ENCODE peak calls at places on chromosomes 11 and 22, in five cellular contexts. T is HCT116, U is H1, Y is K562, K is GM12878. O is an unnamed sample.

GRCh38 chr22:26949193-26949592 is 291.8 kb downstream of the MIAT start:
- DNase-seq in U (no peak), K (no peak), T (no peak), Y (peak; percentile 8), O (peak; percentile 10)

GRCh38 chr11:78594814-78595213 is 20.1 kb upstream of the NARS2 start:
- DNase-seq in T (no peak), Y (no peak), U (no peak), K (no peak), O (no peak)

GRCh38 chr11:35347921-35348331 is 71.4 kb downstream of the SLC1A2 start:
- DNase-seq in T (no peak), K (no peak), U (no peak), Y (no peak), O (no peak)

GRCh38 chr11:2930705-2931415 is 1.6 kb upstream of the PHLDA2 start:
- DNase-seq in K (peak; percentile 16), U (peak; percentile 83), T (peak; percentile 86), Y (peak; percentile 77), O (peak; percentile 86)

GRCh38 chr22:20803696-20804324 is 29.9 kb downstream of the SERPIND1 start:
- DNase-seq in U (peak; percentile 29), Y (peak; percentile 83), T (peak; percentile 3), K (no peak), O (peak; percentile 55)

GRCh38 chr11:47961383-47961782 is 19.0 kb upstream of the PTPRJ start:
- DNase-seq in U (no peak), Y (no peak), T (peak; percentile 43), K (no peak), O (no peak)

GRCh38 chr22:25553131-25553530 is 11.3 kb upstream of the GRK3 start:
- DNase-seq in K (no peak), Y (no peak), T (no peak), U (no peak), O (no peak)

GRCh38 chr11:35122308-35122707 is 16.7 kb upstream of the CD44 start:
- DNase-seq in Y (no peak), U (no peak), K (no peak), T (no peak), O (no peak)

GRCh38 chr11:120832609-120833221 is 191.2 kb upstream of the TBCEL start:
- DNase-seq in T (no peak), Y (no peak), U (no peak), K (no peak), O (no peak)

DNA sequence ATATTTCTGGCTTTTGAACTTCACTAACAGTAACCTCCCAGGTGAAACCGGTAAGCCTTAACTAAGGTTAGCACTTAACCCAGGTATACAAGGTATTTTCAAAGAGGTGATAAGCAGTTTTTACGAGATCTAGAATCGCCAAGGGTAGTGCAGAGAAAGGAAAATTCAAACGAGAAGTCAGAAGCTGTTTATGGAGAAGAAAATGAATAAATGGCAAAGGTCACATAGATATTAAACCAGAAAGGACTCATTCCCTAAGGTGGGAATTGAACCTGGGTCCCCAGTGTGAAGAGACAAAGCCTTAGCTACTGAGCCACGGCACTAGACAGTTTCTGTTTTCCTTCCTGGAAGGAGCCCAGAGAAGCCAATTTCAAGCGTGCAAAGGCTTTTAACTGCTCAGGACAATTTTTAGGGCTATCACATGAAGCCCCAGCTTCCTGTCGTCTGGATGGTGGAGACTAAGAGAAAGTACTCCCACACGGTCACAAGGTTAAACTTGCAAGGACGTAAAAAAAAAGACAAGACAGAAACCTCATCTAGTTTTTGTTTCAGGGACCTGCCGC is 5.7 kb upstream of the C1QTNF6 start:
- DNase-seq in T (no peak), U (no peak), K (no peak), Y (no peak), O (no peak)
- TF ChIP-seq JUND in T (no peak), U (no peak), K (no peak), Y (no peak), O (no peak)

DNA sequence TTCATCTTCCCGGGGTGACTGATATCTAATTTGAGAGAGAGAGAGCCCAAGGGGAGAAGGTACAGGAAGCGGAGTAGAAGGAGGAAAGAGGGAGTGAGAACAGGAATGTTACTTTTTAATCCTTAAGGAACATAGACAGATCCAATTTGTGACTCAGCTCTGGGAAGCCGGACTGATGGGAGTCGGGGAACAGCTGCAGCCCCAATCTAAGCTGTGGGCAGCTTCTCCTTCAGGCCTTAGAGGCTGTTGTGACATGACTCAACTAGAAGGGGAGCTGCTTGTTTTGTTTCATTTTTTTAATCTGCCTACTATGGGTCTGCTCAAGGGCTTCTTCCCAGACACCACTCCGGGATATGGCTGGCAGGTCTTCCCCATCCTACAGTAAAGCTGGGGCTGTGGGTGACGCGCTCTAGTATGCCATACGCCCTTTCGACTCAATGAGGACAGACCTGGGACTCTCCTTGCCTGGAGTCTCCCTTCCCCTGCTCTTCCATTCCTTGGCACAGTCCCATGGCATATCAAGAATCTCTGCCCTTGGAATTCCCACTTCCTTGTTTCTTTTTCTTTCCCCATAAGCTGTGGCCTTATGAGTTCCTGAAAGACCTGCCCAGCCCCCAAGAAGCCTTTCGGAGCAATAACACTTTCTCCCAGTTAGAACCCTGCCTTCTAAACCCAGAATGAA is 103.3 kb upstream of the AKIP1 start:
- DNase-seq in K (no peak), U (no peak), Y (no peak), T (no peak), O (peak; percentile 16)
- TF ChIP-seq JUND in K (no peak), U (no peak), Y (no peak), T (no peak), O (no peak)

DNA sequence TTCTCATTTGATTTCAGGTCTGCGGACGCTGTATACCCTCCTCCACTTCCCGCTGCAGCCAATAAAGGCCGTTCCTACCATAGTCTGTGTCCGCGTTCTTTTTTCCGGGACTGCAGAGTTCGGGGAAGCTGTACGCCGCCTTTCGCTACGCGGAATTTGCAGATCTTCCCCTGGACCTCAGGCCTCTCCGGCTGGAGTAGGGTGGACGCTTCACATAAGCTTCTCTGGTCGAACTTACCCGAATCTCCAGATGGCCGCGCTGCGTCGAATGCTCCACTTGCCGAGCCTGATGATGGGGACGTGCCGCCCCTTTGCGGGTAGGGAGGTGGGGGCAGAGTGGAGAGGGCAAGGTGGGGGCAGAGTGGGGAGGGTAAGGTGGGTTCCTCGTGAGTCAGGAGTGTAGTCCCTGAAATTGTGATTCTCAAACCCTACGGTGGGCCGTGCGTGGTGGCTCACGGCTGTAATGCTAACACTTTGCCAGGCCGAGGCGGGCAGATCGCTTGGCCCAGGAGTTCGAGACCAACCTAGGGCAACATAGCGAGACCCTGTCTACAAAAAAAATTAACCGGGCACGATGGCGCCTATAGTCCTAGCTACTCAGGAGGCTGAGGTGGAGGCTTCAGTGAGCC is 632 bp downstream of the CSKMT start:
- DNase-seq in K (no peak), Y (peak; percentile 75), U (no peak), T (no peak), O (peak; percentile 44)
- TF ChIP-seq JUND in K (no peak), Y (no peak), U (no peak), T (no peak), O (no peak)

DNA sequence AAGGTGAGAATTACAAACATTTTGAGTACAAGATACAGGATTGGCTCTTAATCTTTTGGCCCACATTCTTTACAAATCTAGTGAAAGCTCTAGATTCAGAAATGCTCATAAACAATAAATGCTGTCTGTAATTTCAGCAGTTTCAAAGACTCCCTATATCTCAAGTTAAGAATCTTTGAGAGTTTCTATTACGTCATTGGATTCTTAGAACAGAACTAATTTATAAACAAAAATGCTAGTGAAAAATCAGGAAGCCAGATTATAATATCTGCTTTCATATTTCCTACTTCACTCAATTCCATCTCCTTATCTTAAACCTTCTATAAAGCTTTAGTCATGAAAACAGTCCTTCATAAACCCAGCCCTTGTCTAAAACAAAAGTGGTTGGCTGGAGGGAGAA is 32.1 kb downstream of the CTSC start:
- DNase-seq in U (no peak), K (no peak), T (no peak), Y (no peak), O (no peak)
- TF ChIP-seq JUND in U (no peak), K (no peak), T (no peak), Y (no peak), O (no peak)

GRCh38 chr11:44065161-44065571 is 904 bp upstream of the ACCS start:
- DNase-seq in K (no peak), U (peak; percentile 17), T (no peak), Y (no peak), O (no peak)
- TF ChIP-seq JUND in K (no peak), U (no peak), T (no peak), Y (no peak), O (no peak)